ENCODE peak calls at places on chromosome 5, in five cellular contexts. K is aorta, P is fibroblast of the conjunctiva, H is progenitor cell of endocrine pancreas, V is activated T-cell treated with anti-CD3 and anti-CD28 coated beads for 1 hour. W is an unnamed sample.

GRCh38 chr5:135189024-135189423 is 155.0 kb upstream of the PITX1 start:
- DNase-seq in K (no peak), P (no peak), H (no peak), V (no peak), W (no peak)

GRCh38 chr5:13359326-13359725 is 585.2 kb downstream of the DNAH5 start:
- DNase-seq in K (no peak), P (peak; percentile 61), H (no peak), V (no peak), W (peak; percentile 60)

GRCh38 chr5:181261320-181262085 is 560 bp upstream of the TRIM52 start:
- DNase-seq in K (peak; percentile 84), P (peak; percentile 29), H (peak; percentile 43), V (peak; percentile 58), W (no peak)

GRCh38 chr5:33854733-33855151 is 37.0 kb downstream of the ADAMTS12 start:
- DNase-seq in K (no peak), P (no peak), H (no peak), V (no peak), W (peak; percentile 36)

GRCh38 chr5:133393776-133394476 is 218.4 kb downstream of the FSTL4 start:
- DNase-seq in K (no peak), P (no peak), H (no peak), V (no peak), W (no peak)

GRCh38 chr5:145912594-145912993 is 23.8 kb upstream of the SH3RF2 start:
- DNase-seq in K (no peak), P (no peak), H (no peak), V (no peak), W (no peak)

GRCh38 chr5:36150676-36151433 is 832 bp downstream of the LMBRD2 start:
- DNase-seq in K (peak; percentile 61), P (peak; percentile 16), H (no peak), V (peak; percentile 18), W (peak; percentile 22)

GRCh38 chr5:135007305-135007704 is 26.7 kb downstream of the PITX1 start:
- DNase-seq in K (no peak), P (no peak), H (no peak), V (no peak), W (no peak)

GRCh38 chr5:137342764-137343163 is 156.4 kb downstream of the SPOCK1 start:
- DNase-seq in K (no peak), P (no peak), H (no peak), V (no peak), W (no peak)